ENCODE peak calls at places on chromosomes 7 and 10, in seven cellular contexts. Q is NCI-H187; O is activated naive CD8-positive, alpha-beta T cell treated with anti-CD3 and anti-CD28 coated beads, Interleukin-2, amount 50 U/mL, for 24 hours; G is small intestine; U is head of caudate nucleus; J is coronary artery; L is T47D. D is an unnamed sample.

GRCh38 chr7:97285348-97285747 is 167.8 kb downstream of the SDHAF3 start:
- DNase-seq in O (no peak), Q (no peak), L (no peak), J (no peak), G (no peak), U (no peak), D (no peak)

GRCh38 chr10:76119515-76119914 is 688.1 kb downstream of the LRMDA start:
- DNase-seq in G (no peak), U (no peak), L (no peak), O (no peak), Q (no peak), J (no peak), D (peak)

GRCh38 chr7:135712182-135712782 is 15.7 kb downstream of the SLC13A4 start:
- DNase-seq in J (no peak), G (no peak), L (no peak), Q (peak), U (no peak), O (no peak), D (no peak)

GRCh38 chr7:132933076-132933466 is 148.8 kb downstream of the CHCHD3 start:
- DNase-seq in L (no peak), U (no peak), Q (no peak), G (peak), O (no peak), J (no peak), D (no peak)

GRCh38 chr7:52064493-52064892 is 747.9 kb upstream of the COBL start:
- DNase-seq in G (no peak), L (no peak), J (no peak), Q (no peak), O (no peak), U (no peak), D (no peak)

GRCh38 chr7:116952640-116953371 is 495 bp upstream of the ST7 start:
- DNase-seq in U (no peak), L (no peak), Q (peak), G (peak), O (no peak), J (no peak), D (peak)

GRCh38 chr10:110074986-110075664 is 67.3 kb downstream of the ADD3 start:
- DNase-seq in U (no peak), O (no peak), J (no peak), G (no peak), L (no peak), Q (no peak), D (peak)

GRCh38 chr10:87842776-87843497 is 20.4 kb downstream of the KLLN start:
- DNase-seq in J (no peak), G (no peak), Q (no peak), O (no peak), L (no peak), U (no peak), D (peak)

GRCh38 chr7:132769280-132769679 is 193.0 kb upstream of the PLXNA4 start:
- DNase-seq in J (no peak), U (no peak), O (no peak), L (no peak), G (no peak), Q (no peak), D (no peak)

GRCh38 chr7:25835191-25835590 is 316.8 kb upstream of the NFE2L3 start:
- DNase-seq in J (no peak), U (no peak), O (no peak), Q (no peak), L (no peak), G (no peak), D (no peak)

GRCh38 chr7:30168800-30169584 is 34.2 kb downstream of the MTURN start:
- DNase-seq in O (no peak), L (no peak), J (no peak), G (no peak), Q (no peak), U (no peak), D (peak)

GRCh38 chr10:7484456-7485266 is 73.8 kb upstream of the SFMBT2 start:
- DNase-seq in O (peak), U (no peak), L (no peak), G (peak), J (no peak), Q (no peak), D (no peak)

GRCh38 chr10:73110345-73110849 is at the start of gene NUDT13:
- DNase-seq in L (peak), O (peak), Q (peak), G (peak), U (peak), J (no peak), D (peak)

GRCh38 chr10:89738551-89739209 is 37.3 kb downstream of the KIF20B start:
- DNase-seq in U (no peak), O (no peak), Q (no peak), L (no peak), G (peak), J (no peak), D (no peak)

GRCh38 chr7:2076649-2077064 is 156.1 kb downstream of the MAD1L1 start:
- DNase-seq in Q (no peak), L (no peak), J (no peak), G (no peak), U (no peak), O (no peak), D (no peak)

GRCh38 chr10:33370434-33370930 is 36.0 kb upstream of the NRP1 start:
- DNase-seq in U (no peak), O (no peak), G (no peak), Q (no peak), J (no peak), L (no peak), D (no peak)

GRCh38 chr7:115910541-115911164 is 119.9 kb downstream of the TFEC start:
- DNase-seq in O (no peak), J (no peak), G (peak), L (no peak), Q (peak), U (no peak), D (peak)

GRCh38 chr10:14618669-14619068 is 156.0 kb downstream of the FAM107B start:
- DNase-seq in J (no peak), U (no peak), O (no peak), G (no peak), Q (no peak), L (no peak), D (no peak)

D was measured in foreskin melanocyte.